ENCODE peak calls at places on chromosomes 6 and 20, in eight cellular contexts. X, V, O, K, N, A, H and B are unnamed samples.

GRCh38 chr6:152509916-152510315 is 127.2 kb downstream of the SYNE1 start:
- DNase-seq in N (no peak), K (no peak), V (no peak), H (no peak), A (no peak), O (no peak), X (no peak), B (no peak)

GRCh38 chr6:83221302-83221701 is 28.1 kb downstream of the RWDD2A start:
- DNase-seq in K (no peak), V (no peak), H (no peak), A (no peak), N (no peak), X (no peak), O (no peak), B (no peak)

GRCh38 chr20:44805991-44806729 is 4.2 kb downstream of the RIMS4 start:
- DNase-seq in H (peak; percentile 53), A (no peak), X (no peak), N (no peak), K (no peak), O (peak; percentile 94), V (no peak), B (no peak)

GRCh38 chr6:142846883-142847287 is 98.1 kb downstream of the HIVEP2 start:
- DNase-seq in O (no peak), A (no peak), V (no peak), K (no peak), H (peak; percentile 60), X (no peak), N (no peak), B (no peak)

GRCh38 chr20:57991211-57991841 is 237.1 kb downstream of the ANKRD60 start:
- DNase-seq in O (no peak), A (no peak), V (no peak), K (no peak), N (no peak), X (no peak), H (peak; percentile 49), B (no peak)

GRCh38 chr20:14470231-14470894 is 133.0 kb upstream of the FLRT3 start:
- DNase-seq in O (peak; percentile 57), H (no peak), N (no peak), K (no peak), A (no peak), X (no peak), V (no peak), B (no peak)

GRCh38 chr6:906920-907319 is 214.0 kb upstream of the EXOC2 start:
- DNase-seq in N (no peak), A (no peak), X (no peak), K (no peak), V (no peak), H (no peak), O (peak; percentile 63), B (no peak)

GRCh38 chr6:170047813-170048212 is 243.1 kb downstream of the DLL1 start:
- DNase-seq in K (no peak), N (no peak), X (no peak), V (no peak), A (no peak), H (no peak), O (no peak), B (no peak)

GRCh38 chr6:32825966-32826365 is 9.2 kb upstream of the HLA-DOB start:
- DNase-seq in X (peak; percentile 25), H (peak; percentile 9), N (no peak), A (no peak), K (no peak), V (no peak), O (peak; percentile 59), B (no peak)

GRCh38 chr6:129645371-129646139 is 64.4 kb downstream of the ARHGAP18 start:
- DNase-seq in V (no peak), H (no peak), O (no peak), A (no peak), K (no peak), X (no peak), N (no peak), B (no peak)

GRCh38 chr6:90492798-90493197 is 94.1 kb downstream of the MAP3K7 start:
- DNase-seq in K (no peak), X (no peak), H (no peak), N (no peak), V (no peak), A (no peak), O (no peak), B (no peak)

GRCh38 chr6:87029711-87030314 is 65.1 kb downstream of the CGA start:
- DNase-seq in X (peak; percentile 57), K (no peak), V (no peak), A (no peak), H (peak; percentile 60), O (peak; percentile 30), N (no peak), B (no peak)

GRCh38 chr6:46862381-46862780 is 59.4 kb downstream of the ADGRF5 start:
- DNase-seq in N (no peak), H (no peak), O (no peak), V (no peak), K (no peak), X (peak; percentile 14), A (no peak), B (no peak)